ENCODE peak calls at places on chromosome 2, in nine cellular contexts. W is heart left ventricle, G is fibroblast of lung, K is GM12865, E is fibroblast of mammary gland, F is PC-9, O is A549, N is endodermal cell, L is transverse colon. I is an unnamed sample.

GRCh38 chr2:64799592-64800252 is 146.0 kb upstream of the SERTAD2 start:
- DNase-seq in E (peak; percentile 20), G (no peak), W (no peak), N (no peak), O (no peak), K (no peak), L (no peak), F (peak; percentile 73), I (no peak)

GRCh38 chr2:118865106-118865505 is 17.7 kb upstream of the EN1 start:
- DNase-seq in L (no peak), G (no peak), W (no peak), N (peak; percentile 85), F (peak; percentile 64), E (peak; percentile 76), O (peak; percentile 55), K (peak; percentile 64), I (peak; percentile 71)

GRCh38 chr2:119387381-119388129 is 20.8 kb downstream of the DBI start:
- DNase-seq in G (peak; percentile 80), L (peak; percentile 55), N (peak; percentile 34), O (peak; percentile 21), E (peak; percentile 91), W (peak; percentile 78), K (peak; percentile 65), F (peak; percentile 57), I (peak; percentile 91)

GRCh38 chr2:36889782-36890181 is 76.6 kb downstream of the STRN start:
- DNase-seq in G (peak; percentile 96), N (no peak), K (no peak), W (no peak), L (no peak), O (peak; percentile 82), E (peak; percentile 98), F (peak; percentile 98), I (peak; percentile 91)

GRCh38 chr2:120985997-120986651 is 250.5 kb downstream of the GLI2 start:
- DNase-seq in G (no peak), N (no peak), E (no peak), O (no peak), W (no peak), L (no peak), K (no peak), F (no peak), I (no peak)

GRCh38 chr2:14628906-14629305 is 3.6 kb upstream of the LRATD1 start:
- DNase-seq in E (no peak), L (peak; percentile 75), O (no peak), G (no peak), F (no peak), N (no peak), W (no peak), K (no peak), I (no peak)

GRCh38 chr2:85273732-85274731 is 53.8 kb downstream of the TGOLN2 start:
- DNase-seq in N (peak; percentile 54), W (no peak), E (peak; percentile 73), O (peak; percentile 62), G (peak; percentile 84), K (peak; percentile 10), F (peak; percentile 74), L (peak; percentile 26), I (peak; percentile 77)

GRCh38 chr2:77018219-77018618 is 504.0 kb downstream of the LRRTM4 start:
- DNase-seq in K (no peak), N (no peak), E (no peak), W (no peak), O (no peak), G (peak; percentile 11), F (no peak), L (no peak), I (no peak)

GRCh38 chr2:150400849-150401248 is 86.6 kb downstream of the RND3 start:
- DNase-seq in N (no peak), K (peak; percentile 24), G (no peak), W (no peak), L (no peak), F (no peak), E (no peak), O (no peak), I (no peak)

GRCh38 chr2:181189932-181190331 is 209.5 kb downstream of the UBE2E3 start:
- DNase-seq in W (no peak), G (peak; percentile 39), K (no peak), F (no peak), E (no peak), N (no peak), L (no peak), O (no peak), I (no peak)

GRCh38 chr2:30165050-30165520 is 18.3 kb downstream of the YPEL5 start:
- DNase-seq in L (peak; percentile 46), G (peak; percentile 87), F (peak; percentile 84), K (peak; percentile 91), N (peak; percentile 86), E (peak; percentile 93), O (peak; percentile 96), W (peak; percentile 61), I (peak; percentile 94)

GRCh38 chr2:37191253-37191652 is 2.8 kb upstream of the SULT6B1 start:
- DNase-seq in L (no peak), E (no peak), N (peak; percentile 70), G (no peak), O (no peak), K (no peak), W (no peak), F (no peak), I (no peak)

GRCh38 chr2:59974051-59974766 is 579.2 kb downstream of the BCL11A start:
- DNase-seq in K (no peak), L (no peak), E (no peak), F (no peak), O (no peak), W (no peak), G (no peak), N (no peak), I (no peak)

GRCh38 chr2:224658776-224659175 is 57.4 kb downstream of the CCDC195 start:
- DNase-seq in O (no peak), E (peak; percentile 67), L (no peak), N (no peak), W (no peak), G (no peak), K (no peak), F (no peak), I (peak; percentile 3)

GRCh38 chr2:225270861-225271260 is 128.6 kb upstream of the NYAP2 start:
- DNase-seq in O (peak; percentile 73), L (no peak), K (peak; percentile 85), F (peak; percentile 52), E (peak; percentile 80), W (no peak), G (peak; percentile 71), N (peak; percentile 52), I (peak; percentile 52)

GRCh38 chr2:139704606-139705005 is 924.4 kb upstream of the NXPH2 start:
- DNase-seq in F (no peak), G (no peak), N (no peak), E (no peak), L (no peak), O (no peak), W (no peak), K (no peak), I (no peak)

GRCh38 chr2:229141626-229142025 is 129.5 kb downstream of the PID1 start:
- DNase-seq in F (no peak), G (peak; percentile 86), W (no peak), E (peak; percentile 87), L (no peak), O (no peak), N (no peak), K (no peak), I (peak; percentile 63)

GRCh38 chr2:62197017-62197586 is 1.2 kb downstream of the B3GNT2 start:
- DNase-seq in F (no peak), O (no peak), E (no peak), K (peak; percentile 68), N (peak; percentile 62), L (peak; percentile 32), G (no peak), W (no peak), I (no peak)

GRCh38 chr2:49262815-49263560 is 108.7 kb upstream of the FSHR start:
- DNase-seq in K (no peak), G (no peak), F (no peak), L (no peak), E (no peak), N (peak; percentile 48), O (no peak), W (no peak), I (no peak)

GRCh38 chr2:112664689-112665088 is 18.9 kb downstream of the SLC20A1 start:
- DNase-seq in G (no peak), L (no peak), W (no peak), O (no peak), K (no peak), N (no peak), F (no peak), E (no peak), I (no peak)

GRCh38 chr2:197198890-197199289 is 111.7 kb downstream of the ANKRD44 start:
- DNase-seq in W (peak; percentile 38), F (no peak), N (no peak), G (no peak), O (no peak), E (no peak), L (peak; percentile 79), K (peak; percentile 98), I (peak; percentile 51)
- H3K4me3 ChIP-seq in W (peak overlapping the region; percentile 2), F (no peak overlapping the region), N (no peak overlapping the region), G (no peak overlapping the region), O (no peak overlapping the region), E (no peak overlapping the region), L (no peak overlapping the region), K (peak overlapping the region; percentile 63), I (no peak overlapping the region)

DNA sequence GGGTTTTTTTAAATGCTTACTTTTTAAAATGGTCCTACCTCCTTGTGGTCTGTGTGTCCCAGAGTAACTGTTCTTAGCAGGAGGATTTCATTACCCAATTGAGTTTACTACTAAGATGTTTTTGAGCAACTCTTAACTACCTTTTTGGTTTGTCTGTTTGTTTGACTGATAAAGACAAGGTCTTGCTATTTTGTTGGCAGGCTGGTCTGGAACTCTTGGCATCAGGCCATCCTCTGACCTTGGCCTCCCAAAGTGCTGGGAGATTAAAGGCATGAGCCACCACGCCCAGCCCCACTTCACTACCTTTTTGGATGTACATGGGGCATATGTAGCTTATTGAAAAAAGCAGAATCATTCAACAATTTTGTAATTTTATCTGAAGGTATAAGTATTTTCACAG is 14.9 kb downstream of the MRPS9 start:
- DNase-seq in W (peak; percentile 74), K (no peak), F (no peak), E (peak; percentile 4), G (no peak), N (no peak), L (peak; percentile 41), O (peak; percentile 14), I (peak; percentile 14)
- TF ChIP-seq CTCF in W (no peak), K (no peak), F (no peak), E (no peak), G (no peak), N (no peak), L (no peak), O (no peak), I (no peak)

GRCh38 chr2:128322651-128323491 is 4.2 kb upstream of the HS6ST1 start:
- DNase-seq in N (peak; percentile 80), F (no peak), W (no peak), G (no peak), E (no peak), O (no peak), L (no peak), K (no peak), I (no peak)
- H3K4me3 ChIP-seq in N (no peak overlapping the region), F (peak overlapping the region; percentile 90), W (peak overlapping the region; percentile 58), G (peak overlapping the region; percentile 54), E (peak overlapping the region; percentile 51), O (peak overlapping the region; percentile 73), L (no peak overlapping the region), K (peak overlapping the region; percentile 68), I (peak overlapping the region; percentile 46)

DNA sequence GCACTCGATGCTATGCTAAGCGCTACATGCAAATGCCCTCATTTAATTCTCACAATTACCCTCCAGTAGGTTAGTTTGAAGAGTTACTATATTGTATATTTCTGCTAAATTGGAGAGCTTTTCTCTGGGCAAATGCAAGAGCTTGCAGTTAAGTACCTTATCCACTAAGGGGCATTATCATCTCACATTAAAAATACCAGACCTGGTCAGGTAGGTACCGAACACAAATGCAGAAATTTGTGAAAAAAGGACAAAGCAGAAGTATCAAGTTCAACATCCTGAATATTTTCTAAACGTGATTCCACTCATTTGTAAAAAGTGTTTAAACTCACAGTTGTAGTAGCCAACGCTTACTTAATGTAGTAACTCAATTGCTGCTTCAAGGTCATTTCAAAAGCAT is 52.2 kb downstream of the CYRIA start:
- DNase-seq in O (peak; percentile 30), E (peak; percentile 34), F (peak; percentile 56), W (no peak), N (no peak), G (peak; percentile 15), K (peak; percentile 49), L (no peak), I (peak; percentile 55)
- TF ChIP-seq CTCF in O (peak; percentile 66), E (peak; percentile 51), F (peak; percentile 79), W (peak; percentile 44), N (peak; percentile 75), G (peak; percentile 49), K (peak; percentile 48), L (peak; percentile 28), I (peak; percentile 59)